ENCODE peak calls at places on chromosomes 6 and 20, in ten cellular contexts. One of them, this sample, is unnamed.

GRCh38 chr6:166202321-166202733 is 34.7 kb upstream of the TBXT start:
- DNase-seq in HS-27A: no peak
- DNase-seq in activated T-cell treated with anti-CD3 and anti-CD28 coated beads for 1 hour: no peak
- DNase-seq in endothelial cell: no peak
- DNase-seq in effector CD8-positive, alpha-beta T cell: no peak
- DNase-seq in HEK293T: no peak
- DNase-seq in NT2/D1: no peak
- DNase-seq in HT-29: no peak
- DNase-seq in naive thymus-derived CD4-positive, alpha-beta T cell: no peak
- DNase-seq in mesenteric fat pad: peak
- DNase-seq in this sample: no peak

GRCh38 chr20:54372313-54372712 is 103.1 kb upstream of the DOK5 start:
- DNase-seq in HS-27A: no peak
- DNase-seq in activated T-cell treated with anti-CD3 and anti-CD28 coated beads for 1 hour: no peak
- DNase-seq in endothelial cell: no peak
- DNase-seq in effector CD8-positive, alpha-beta T cell: no peak
- DNase-seq in HEK293T: no peak
- DNase-seq in NT2/D1: no peak
- DNase-seq in HT-29: no peak
- DNase-seq in naive thymus-derived CD4-positive, alpha-beta T cell: no peak
- DNase-seq in mesenteric fat pad: no peak
- DNase-seq in this sample: no peak

GRCh38 chr6:73455865-73456629 is 4.0 kb upstream of the CGAS start:
- DNase-seq in HS-27A: no peak
- DNase-seq in activated T-cell treated with anti-CD3 and anti-CD28 coated beads for 1 hour: no peak
- DNase-seq in endothelial cell: no peak
- DNase-seq in effector CD8-positive, alpha-beta T cell: no peak
- DNase-seq in HEK293T: no peak
- DNase-seq in NT2/D1: no peak
- DNase-seq in HT-29: no peak
- DNase-seq in naive thymus-derived CD4-positive, alpha-beta T cell: no peak
- DNase-seq in mesenteric fat pad: peak
- DNase-seq in this sample: no peak

GRCh38 chr6:46002264-46002663 is 13.4 kb downstream of the CLIC5 start:
- DNase-seq in HS-27A: no peak
- DNase-seq in activated T-cell treated with anti-CD3 and anti-CD28 coated beads for 1 hour: no peak
- DNase-seq in endothelial cell: no peak
- DNase-seq in effector CD8-positive, alpha-beta T cell: no peak
- DNase-seq in HEK293T: no peak
- DNase-seq in NT2/D1: no peak
- DNase-seq in HT-29: no peak
- DNase-seq in naive thymus-derived CD4-positive, alpha-beta T cell: no peak
- DNase-seq in mesenteric fat pad: no peak
- DNase-seq in this sample: no peak

GRCh38 chr6:119495230-119495683 is 145.7 kb upstream of the MAN1A1 start:
- DNase-seq in HS-27A: no peak
- DNase-seq in activated T-cell treated with anti-CD3 and anti-CD28 coated beads for 1 hour: no peak
- DNase-seq in endothelial cell: no peak
- DNase-seq in effector CD8-positive, alpha-beta T cell: no peak
- DNase-seq in HEK293T: no peak
- DNase-seq in NT2/D1: no peak
- DNase-seq in HT-29: peak
- DNase-seq in naive thymus-derived CD4-positive, alpha-beta T cell: no peak
- DNase-seq in mesenteric fat pad: no peak
- DNase-seq in this sample: no peak

GRCh38 chr6:15322781-15323536 is 77.1 kb downstream of the JARID2 start:
- DNase-seq in HS-27A: no peak
- DNase-seq in activated T-cell treated with anti-CD3 and anti-CD28 coated beads for 1 hour: no peak
- DNase-seq in endothelial cell: no peak
- DNase-seq in effector CD8-positive, alpha-beta T cell: no peak
- DNase-seq in HEK293T: no peak
- DNase-seq in NT2/D1: no peak
- DNase-seq in HT-29: peak
- DNase-seq in naive thymus-derived CD4-positive, alpha-beta T cell: no peak
- DNase-seq in mesenteric fat pad: no peak
- DNase-seq in this sample: no peak

GRCh38 chr6:163249651-163250101 is 164.8 kb upstream of the QKI start:
- DNase-seq in HS-27A: no peak
- DNase-seq in activated T-cell treated with anti-CD3 and anti-CD28 coated beads for 1 hour: no peak
- DNase-seq in endothelial cell: no peak
- DNase-seq in effector CD8-positive, alpha-beta T cell: no peak
- DNase-seq in HEK293T: no peak
- DNase-seq in NT2/D1: no peak
- DNase-seq in HT-29: no peak
- DNase-seq in naive thymus-derived CD4-positive, alpha-beta T cell: no peak
- DNase-seq in mesenteric fat pad: no peak
- DNase-seq in this sample: peak

GRCh38 chr6:88870728-88871330 is 92.6 kb downstream of the RNGTT start:
- DNase-seq in HS-27A: no peak
- DNase-seq in activated T-cell treated with anti-CD3 and anti-CD28 coated beads for 1 hour: peak
- DNase-seq in endothelial cell: peak
- DNase-seq in effector CD8-positive, alpha-beta T cell: no peak
- DNase-seq in HEK293T: peak
- DNase-seq in NT2/D1: peak
- DNase-seq in HT-29: peak
- DNase-seq in naive thymus-derived CD4-positive, alpha-beta T cell: peak
- DNase-seq in mesenteric fat pad: no peak
- DNase-seq in this sample: peak

GRCh38 chr6:157514659-157515496 is 133.9 kb downstream of the ZDHHC14 start:
- DNase-seq in HS-27A: peak
- DNase-seq in activated T-cell treated with anti-CD3 and anti-CD28 coated beads for 1 hour: no peak
- DNase-seq in endothelial cell: no peak
- DNase-seq in effector CD8-positive, alpha-beta T cell: no peak
- DNase-seq in HEK293T: no peak
- DNase-seq in NT2/D1: no peak
- DNase-seq in HT-29: peak
- DNase-seq in naive thymus-derived CD4-positive, alpha-beta T cell: no peak
- DNase-seq in mesenteric fat pad: peak
- DNase-seq in this sample: peak

GRCh38 chr6:113636357-113636824 is 220.8 kb upstream of the MARCKS start:
- DNase-seq in HS-27A: no peak
- DNase-seq in activated T-cell treated with anti-CD3 and anti-CD28 coated beads for 1 hour: no peak
- DNase-seq in endothelial cell: no peak
- DNase-seq in effector CD8-positive, alpha-beta T cell: no peak
- DNase-seq in HEK293T: peak
- DNase-seq in NT2/D1: no peak
- DNase-seq in HT-29: no peak
- DNase-seq in naive thymus-derived CD4-positive, alpha-beta T cell: no peak
- DNase-seq in mesenteric fat pad: no peak
- DNase-seq in this sample: no peak

GRCh38 chr20:41178904-41179432 is 41.6 kb downstream of the PLCG1 start:
- DNase-seq in HS-27A: no peak
- DNase-seq in activated T-cell treated with anti-CD3 and anti-CD28 coated beads for 1 hour: no peak
- DNase-seq in endothelial cell: no peak
- DNase-seq in effector CD8-positive, alpha-beta T cell: no peak
- DNase-seq in HEK293T: peak
- DNase-seq in NT2/D1: no peak
- DNase-seq in HT-29: no peak
- DNase-seq in naive thymus-derived CD4-positive, alpha-beta T cell: no peak
- DNase-seq in mesenteric fat pad: peak
- DNase-seq in this sample: no peak

GRCh38 chr6:144681334-144681733 is 396.2 kb downstream of the UTRN start:
- DNase-seq in HS-27A: no peak
- DNase-seq in activated T-cell treated with anti-CD3 and anti-CD28 coated beads for 1 hour: no peak
- DNase-seq in endothelial cell: no peak
- DNase-seq in effector CD8-positive, alpha-beta T cell: no peak
- DNase-seq in HEK293T: no peak
- DNase-seq in NT2/D1: no peak
- DNase-seq in HT-29: no peak
- DNase-seq in naive thymus-derived CD4-positive, alpha-beta T cell: no peak
- DNase-seq in mesenteric fat pad: no peak
- DNase-seq in this sample: no peak

GRCh38 chr6:90107721-90108364 is 188.8 kb downstream of the BACH2 start:
- DNase-seq in HS-27A: no peak
- DNase-seq in activated T-cell treated with anti-CD3 and anti-CD28 coated beads for 1 hour: no peak
- DNase-seq in endothelial cell: no peak
- DNase-seq in effector CD8-positive, alpha-beta T cell: no peak
- DNase-seq in HEK293T: no peak
- DNase-seq in NT2/D1: no peak
- DNase-seq in HT-29: no peak
- DNase-seq in naive thymus-derived CD4-positive, alpha-beta T cell: peak
- DNase-seq in mesenteric fat pad: no peak
- DNase-seq in this sample: peak

GRCh38 chr20:3606021-3606420 is 57.2 kb downstream of the GFRA4 start:
- DNase-seq in HS-27A: no peak
- DNase-seq in activated T-cell treated with anti-CD3 and anti-CD28 coated beads for 1 hour: no peak
- DNase-seq in endothelial cell: peak
- DNase-seq in effector CD8-positive, alpha-beta T cell: no peak
- DNase-seq in HEK293T: no peak
- DNase-seq in NT2/D1: no peak
- DNase-seq in HT-29: no peak
- DNase-seq in naive thymus-derived CD4-positive, alpha-beta T cell: no peak
- DNase-seq in mesenteric fat pad: no peak
- DNase-seq in this sample: no peak

GRCh38 chr6:29887330-29887818 is 55.0 kb upstream of the HLA-A start:
- DNase-seq in HS-27A: peak
- DNase-seq in activated T-cell treated with anti-CD3 and anti-CD28 coated beads for 1 hour: peak
- DNase-seq in endothelial cell: no peak
- DNase-seq in effector CD8-positive, alpha-beta T cell: peak
- DNase-seq in HEK293T: no peak
- DNase-seq in NT2/D1: no peak
- DNase-seq in HT-29: peak
- DNase-seq in naive thymus-derived CD4-positive, alpha-beta T cell: peak
- DNase-seq in mesenteric fat pad: no peak
- DNase-seq in this sample: no peak

GRCh38 chr6:7134999-7135735 is 27.4 kb downstream of the RREB1 start:
- DNase-seq in HS-27A: no peak
- DNase-seq in activated T-cell treated with anti-CD3 and anti-CD28 coated beads for 1 hour: no peak
- DNase-seq in endothelial cell: no peak
- DNase-seq in effector CD8-positive, alpha-beta T cell: no peak
- DNase-seq in HEK293T: no peak
- DNase-seq in NT2/D1: no peak
- DNase-seq in HT-29: no peak
- DNase-seq in naive thymus-derived CD4-positive, alpha-beta T cell: no peak
- DNase-seq in mesenteric fat pad: no peak
- DNase-seq in this sample: no peak

GRCh38 chr6:158751842-158752424 is 67.2 kb downstream of the EZR start:
- DNase-seq in HS-27A: no peak
- DNase-seq in activated T-cell treated with anti-CD3 and anti-CD28 coated beads for 1 hour: no peak
- DNase-seq in endothelial cell: no peak
- DNase-seq in effector CD8-positive, alpha-beta T cell: no peak
- DNase-seq in HEK293T: no peak
- DNase-seq in NT2/D1: no peak
- DNase-seq in HT-29: no peak
- DNase-seq in naive thymus-derived CD4-positive, alpha-beta T cell: no peak
- DNase-seq in mesenteric fat pad: no peak
- DNase-seq in this sample: no peak

GRCh38 chr20:57482148-57482547 is 42.8 kb downstream of the CTCFL start:
- DNase-seq in HS-27A: no peak
- DNase-seq in activated T-cell treated with anti-CD3 and anti-CD28 coated beads for 1 hour: no peak
- DNase-seq in endothelial cell: no peak
- DNase-seq in effector CD8-positive, alpha-beta T cell: no peak
- DNase-seq in HEK293T: no peak
- DNase-seq in NT2/D1: no peak
- DNase-seq in HT-29: no peak
- DNase-seq in naive thymus-derived CD4-positive, alpha-beta T cell: no peak
- DNase-seq in mesenteric fat pad: no peak
- DNase-seq in this sample: no peak